ENCODE peak calls at places on chromosomes 16 and 17, in seven cellular contexts. E is neural progenitor cell, H is GM12865, W is fibroblast of the aortic adventitia, X is Panc1, J is ovary, V is WERI-Rb-1. L is an unnamed sample.

GRCh38 chr17:71631483-71631882 is 489.3 kb upstream of the SOX9 start:
- DNase-seq in W (no peak), X (no peak), J (no peak), V (no peak), E (no peak), H (no peak), L (no peak)

GRCh38 chr17:41060052-41060604 is at the start of gene KRTAP2-3:
- DNase-seq in W (peak; percentile 88), J (no peak), V (no peak), H (no peak), E (no peak), X (peak; percentile 45), L (no peak)

GRCh38 chr17:49566668-49567071 is 9.0 kb upstream of the NXPH3 start:
- DNase-seq in H (no peak), X (no peak), E (no peak), W (no peak), V (no peak), J (peak; percentile 39), L (no peak)

GRCh38 chr17:62614142-62614541 is 13.3 kb upstream of the MRC2 start:
- DNase-seq in E (no peak), X (no peak), H (no peak), V (peak; percentile 56), W (peak; percentile 86), J (no peak), L (no peak)

GRCh38 chr17:19331553-19332245 is 30.8 kb downstream of the B9D1 start:
- DNase-seq in X (no peak), H (no peak), J (no peak), W (no peak), V (no peak), E (no peak), L (no peak)

GRCh38 chr16:85148959-85149358 is 36.7 kb upstream of the CIBAR2 start:
- DNase-seq in X (no peak), J (no peak), V (no peak), H (no peak), E (no peak), W (peak; percentile 32), L (no peak)

GRCh38 chr17:14206891-14207290 is 29.8 kb downstream of the CDRT15 start:
- DNase-seq in E (no peak), H (no peak), X (no peak), V (no peak), W (no peak), J (no peak), L (no peak)

GRCh38 chr16:84957192-84957591 is 54.1 kb downstream of the ZDHHC7 start:
- DNase-seq in E (no peak), J (no peak), V (no peak), H (no peak), X (no peak), W (no peak), L (no peak)

GRCh38 chr16:73878616-73879015 is 418.0 kb upstream of the PSMD7 start:
- DNase-seq in E (peak; percentile 27), W (peak; percentile 84), H (peak; percentile 57), X (peak; percentile 32), J (no peak), V (peak; percentile 15), L (peak; percentile 37)

GRCh38 chr17:65365209-65365608 is 196.2 kb downstream of the AXIN2 start:
- DNase-seq in X (no peak), W (no peak), E (no peak), J (no peak), V (no peak), H (no peak), L (no peak)

GRCh38 chr16:77344306-77344705 is 90.5 kb downstream of the ADAMTS18 start:
- DNase-seq in J (no peak), E (no peak), H (no peak), X (no peak), V (no peak), W (peak; percentile 43), L (no peak)

GRCh38 chr16:20515580-20516179 is 60.5 kb downstream of the ACSM2B start:
- DNase-seq in J (no peak), W (no peak), E (no peak), H (no peak), X (no peak), V (no peak), L (no peak)

GRCh38 chr17:29613371-29613837 is 9.3 kb downstream of the CORO6 start:
- DNase-seq in H (peak; percentile 88), X (no peak), W (peak; percentile 83), V (no peak), J (peak; percentile 92), E (peak; percentile 96), L (peak; percentile 91)

GRCh38 chr17:77619851-77620250 is 338.7 kb upstream of the TNRC6C start:
- DNase-seq in V (no peak), W (peak; percentile 27), H (no peak), X (no peak), J (no peak), E (no peak), L (no peak)

GRCh38 chr16:50386139-50386538 is 17.4 kb upstream of the BRD7 start:
- DNase-seq in X (no peak), W (no peak), H (no peak), E (no peak), J (no peak), V (no peak), L (no peak)

GRCh38 chr17:9255838-9256237 is 234.5 kb downstream of the NTN1 start:
- DNase-seq in X (no peak), H (no peak), W (no peak), V (no peak), E (no peak), J (no peak), L (no peak)

DNA sequence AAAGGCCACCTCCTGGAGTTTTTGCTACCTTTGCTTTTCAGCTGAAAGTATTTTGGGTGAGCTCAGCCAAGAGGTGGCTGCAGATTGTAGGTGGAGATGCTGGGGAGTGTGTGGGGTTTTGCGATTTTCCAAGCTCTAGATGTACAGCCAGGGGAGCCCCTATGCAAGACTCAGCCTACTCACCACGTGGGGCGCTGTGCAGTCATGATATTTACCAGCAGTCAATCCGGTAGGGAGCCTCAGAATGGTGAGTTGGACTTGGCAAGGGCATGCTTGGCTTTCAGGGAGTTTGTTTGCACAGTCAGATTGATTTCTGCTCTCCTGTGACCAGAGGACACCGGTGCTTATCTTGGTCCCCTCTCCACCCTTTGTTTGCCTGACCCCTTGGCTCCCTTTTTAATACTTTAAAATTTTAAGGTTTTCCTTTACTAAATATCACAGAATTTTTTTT is 175.3 kb downstream of the UTP18 start:
- DNase-seq in V (peak; percentile 78), W (peak; percentile 2), J (no peak), E (peak; percentile 78), H (peak; percentile 52), X (no peak), L (peak; percentile 25)
- TF ChIP-seq CTCF in V (peak; percentile 94), W (no peak), J (no peak), E (peak; percentile 70), H (peak; percentile 52), X (peak; percentile 80), L (peak; percentile 17)

GRCh38 chr17:44623070-44623725 is 33.1 kb upstream of the MEIOC start:
- DNase-seq in J (no peak), H (no peak), E (no peak), V (no peak), W (no peak), X (no peak), L (no peak)

GRCh38 chr17:44630703-44631102 is 25.6 kb upstream of the MEIOC start:
- DNase-seq in J (no peak), V (no peak), W (no peak), E (no peak), H (no peak), X (no peak), L (no peak)

GRCh38 chr17:44633998-44634397 is 22.3 kb upstream of the MEIOC start:
- DNase-seq in W (no peak), X (no peak), H (no peak), V (no peak), E (no peak), J (no peak), L (no peak)

GRCh38 chr17:44627513-44627912 is 28.8 kb upstream of the MEIOC start:
- DNase-seq in V (no peak), E (no peak), W (no peak), J (no peak), X (no peak), H (no peak), L (no peak)

GRCh38 chr17:44628234-44629188 is 27.8 kb upstream of the MEIOC start:
- DNase-seq in H (peak; percentile 21), J (peak; percentile 24), E (peak; percentile 96), V (peak; percentile 98), W (no peak), X (no peak), L (peak; percentile 59)
- TF ChIP-seq CTCF in H (no peak), J (no peak), E (peak; percentile 16), V (peak; percentile 36), W (no peak), X (no peak), L (no peak)

GRCh38 chr16:30946671-30947532 is 2.0 kb upstream of the ORAI3 start:
- DNase-seq in E (no peak), X (no peak), H (no peak), J (peak; percentile 45), W (no peak), V (no peak), L (no peak)

GRCh38 chr16:30948956-30949654 is at the start of gene ORAI3:
- DNase-seq in H (peak; percentile 84), V (peak; percentile 35), X (no peak), W (peak; percentile 49), E (peak; percentile 84), J (peak; percentile 80), L (peak; percentile 92)

GRCh38 chr16:30947533-30948086 is 1.3 kb upstream of the ORAI3 start:
- DNase-seq in J (no peak), W (no peak), X (no peak), H (no peak), E (peak; percentile 37), V (no peak), L (no peak)

GRCh38 chr16:30949655-30950515 is 1.0 kb downstream of the ORAI3 start:
- DNase-seq in V (peak; percentile 79), J (peak; percentile 85), H (peak; percentile 86), W (peak; percentile 89), X (no peak), E (peak; percentile 67), L (peak; percentile 77)

DNA sequence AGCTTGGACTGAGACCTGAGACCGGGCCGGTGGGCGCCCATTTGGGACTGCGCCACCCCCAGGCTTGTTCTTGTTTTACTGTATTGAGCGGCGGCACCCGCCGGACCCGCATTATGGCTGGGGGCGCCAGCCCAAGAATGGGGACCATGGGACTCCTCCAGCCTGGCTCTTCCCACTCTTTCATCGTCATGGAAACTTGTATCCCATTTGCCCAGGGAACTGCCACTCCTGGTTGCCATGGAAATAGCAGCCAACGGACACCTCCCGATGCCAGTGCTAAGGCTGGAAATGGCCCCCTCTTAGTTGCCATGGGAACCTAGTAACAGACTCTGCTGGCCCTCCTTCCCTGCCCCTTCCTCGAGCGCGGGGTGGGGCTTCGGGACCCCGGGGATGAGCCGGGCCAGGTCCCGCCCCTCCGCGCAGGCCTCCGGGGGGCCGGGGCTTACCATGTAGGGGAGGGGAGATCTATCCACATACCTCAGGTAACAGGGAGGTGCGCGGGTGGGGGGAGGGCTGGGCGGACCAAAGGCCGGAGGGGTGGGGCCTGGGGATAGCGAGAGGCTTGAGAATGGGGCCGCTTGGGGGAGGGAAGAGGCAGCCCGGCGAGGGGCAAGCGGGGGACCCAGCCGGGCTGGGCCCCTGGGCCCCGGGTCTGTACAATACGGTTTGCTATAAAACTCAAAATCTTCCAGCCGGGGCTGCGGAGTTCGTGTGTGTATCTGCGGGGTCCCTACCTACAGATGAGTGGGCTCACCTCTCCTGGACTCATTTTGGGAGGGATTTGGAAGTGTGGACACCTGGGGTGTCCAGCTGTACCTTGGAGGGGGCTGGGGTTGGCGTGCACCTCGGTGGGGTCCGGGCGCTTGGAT is 547 bp upstream of the ORAI3 start:
- DNase-seq in W (peak; percentile 98), V (peak; percentile 86), E (peak; percentile 100), H (peak; percentile 68), X (no peak), J (peak; percentile 97), L (peak; percentile 69)
- TF ChIP-seq CTCF in W (no peak), V (no peak), E (peak; percentile 29), H (no peak), X (no peak), J (no peak), L (no peak)

GRCh38 chr17:82058855-82059249 is 6.8 kb downstream of the DUS1L start:
- DNase-seq in E (no peak), X (no peak), H (no peak), J (peak; percentile 9), W (no peak), V (no peak), L (no peak)
- TF ChIP-seq CTCF in E (no peak), X (no peak), H (no peak), J (no peak), W (no peak), V (no peak), L (no peak)